ENCODE peak calls at places on chromosome 10, in four cellular contexts. Y, X, I and V are unnamed samples.

GRCh38 chr10:69497235-69497561 is 45.9 kb downstream of the TSPAN15 start:
- DNase-seq in X (no peak), Y (no peak), I (no peak), V (peak; percentile 52)

GRCh38 chr10:30231071-30231652 is 117.9 kb downstream of the MTPAP start:
- DNase-seq in I (no peak), X (no peak), Y (no peak), V (no peak)

GRCh38 chr10:1824928-1825327 is 87.6 kb upstream of the ADARB2 start:
- DNase-seq in Y (no peak), X (no peak), I (no peak), V (no peak)

GRCh38 chr10:99339563-99340047 is 10.4 kb downstream of the CNNM1 start:
- DNase-seq in X (no peak), Y (no peak), I (no peak), V (no peak)

GRCh38 chr10:52212062-52212461 is 102.0 kb upstream of the DKK1 start:
- DNase-seq in I (no peak), Y (no peak), X (peak; percentile 33), V (no peak)

GRCh38 chr10:77111611-77112550 is 525.7 kb downstream of the KCNMA1 start:
- DNase-seq in I (peak; percentile 62), Y (no peak), X (no peak), V (no peak)

GRCh38 chr10:11165591-11166543 is 148.2 kb downstream of the CELF2 start:
- DNase-seq in Y (peak; percentile 62), I (peak; percentile 72), X (peak; percentile 34), V (peak; percentile 90)

GRCh38 chr10:114754445-114755320 is 66.9 kb upstream of the FHIP2A start:
- DNase-seq in I (no peak), Y (no peak), X (no peak), V (no peak)

GRCh38 chr10:54133201-54133600 is 667.8 kb downstream of the PCDH15 start:
- DNase-seq in I (peak; percentile 5), X (no peak), Y (no peak), V (no peak)

GRCh38 chr10:20406607-20407188 is 490.4 kb downstream of the NEBL start:
- DNase-seq in I (no peak), Y (no peak), X (no peak), V (no peak)

GRCh38 chr10:69757206-69757552 is 44.5 kb upstream of the COL13A1 start:
- DNase-seq in Y (no peak), X (no peak), I (no peak), V (no peak)

GRCh38 chr10:104937528-104937927 is 296.4 kb downstream of the SORCS3 start:
- DNase-seq in Y (no peak), I (no peak), X (peak; percentile 78), V (no peak)

GRCh38 chr10:130027716-130028464 is 63.8 kb upstream of the EBF3 start:
- DNase-seq in X (no peak), Y (no peak), I (no peak), V (peak; percentile 63)

GRCh38 chr10:10418397-10418796 is 599.3 kb upstream of the CELF2 start:
- DNase-seq in I (no peak), X (no peak), Y (no peak), V (no peak)

GRCh38 chr10:117541909-117542705 is 439 bp upstream of the EMX2 start:
- DNase-seq in I (peak; percentile 76), X (no peak), Y (peak; percentile 61), V (no peak)

GRCh38 chr10:131937832-131938231 is 37.0 kb downstream of the PPP2R2D start:
- DNase-seq in Y (no peak), I (peak; percentile 13), X (peak; percentile 6), V (peak; percentile 64)

GRCh38 chr10:103696411-103697145 is 158.8 kb downstream of the SH3PXD2A start:
- DNase-seq in Y (peak; percentile 78), I (no peak), X (peak; percentile 33), V (peak; percentile 81)

GRCh38 chr10:91887075-91887899 is 22.0 kb downstream of the FGFBP3 start:
- DNase-seq in Y (peak; percentile 33), X (no peak), I (peak; percentile 98), V (peak; percentile 78)

GRCh38 chr10:804191-804781 is 114.8 kb upstream of the DIP2C start:
- DNase-seq in I (no peak), Y (no peak), X (no peak), V (peak; percentile 78)

GRCh38 chr10:91597397-91597881 is 35.4 kb downstream of the PPP1R3C start:
- DNase-seq in X (peak; percentile 72), Y (no peak), I (peak; percentile 42), V (no peak)

GRCh38 chr10:59991661-59992060 is 85.3 kb upstream of the CCDC6 start:
- DNase-seq in X (peak; percentile 56), Y (no peak), I (no peak), V (no peak)

GRCh38 chr10:121332829-121333765 is 265.1 kb downstream of the FGFR2 start:
- DNase-seq in X (no peak), I (no peak), Y (no peak), V (no peak)

GRCh38 chr10:91077549-91078017 is 142.9 kb upstream of the PCGF5 start:
- DNase-seq in X (peak; percentile 86), Y (peak; percentile 63), I (peak; percentile 50), V (peak; percentile 77)

GRCh38 chr10:109287858-109288257 is 635.5 kb downstream of the XPNPEP1 start:
- DNase-seq in Y (no peak), X (no peak), I (no peak), V (no peak)

GRCh38 chr10:112562803-112563663 is 116.0 kb downstream of the VTI1A start:
- DNase-seq in Y (no peak), X (no peak), I (no peak), V (no peak)

GRCh38 chr10:128147064-128147463 is 20.8 kb upstream of the MKI67 start:
- DNase-seq in X (no peak), I (no peak), Y (no peak), V (no peak)

GRCh38 chr10:81026597-81026996 is 488.9 kb downstream of the SH2D4B start:
- DNase-seq in I (no peak), Y (no peak), X (no peak), V (no peak)

GRCh38 chr10:86344714-86345161 is 21.9 kb downstream of the GRID1 start:
- DNase-seq in X (no peak), Y (no peak), I (no peak), V (peak; percentile 74)

GRCh38 chr10:75191821-75192568 is 18.6 kb upstream of the VDAC2 start:
- DNase-seq in X (peak; percentile 49), Y (peak; percentile 60), I (no peak), V (no peak)

DNA sequence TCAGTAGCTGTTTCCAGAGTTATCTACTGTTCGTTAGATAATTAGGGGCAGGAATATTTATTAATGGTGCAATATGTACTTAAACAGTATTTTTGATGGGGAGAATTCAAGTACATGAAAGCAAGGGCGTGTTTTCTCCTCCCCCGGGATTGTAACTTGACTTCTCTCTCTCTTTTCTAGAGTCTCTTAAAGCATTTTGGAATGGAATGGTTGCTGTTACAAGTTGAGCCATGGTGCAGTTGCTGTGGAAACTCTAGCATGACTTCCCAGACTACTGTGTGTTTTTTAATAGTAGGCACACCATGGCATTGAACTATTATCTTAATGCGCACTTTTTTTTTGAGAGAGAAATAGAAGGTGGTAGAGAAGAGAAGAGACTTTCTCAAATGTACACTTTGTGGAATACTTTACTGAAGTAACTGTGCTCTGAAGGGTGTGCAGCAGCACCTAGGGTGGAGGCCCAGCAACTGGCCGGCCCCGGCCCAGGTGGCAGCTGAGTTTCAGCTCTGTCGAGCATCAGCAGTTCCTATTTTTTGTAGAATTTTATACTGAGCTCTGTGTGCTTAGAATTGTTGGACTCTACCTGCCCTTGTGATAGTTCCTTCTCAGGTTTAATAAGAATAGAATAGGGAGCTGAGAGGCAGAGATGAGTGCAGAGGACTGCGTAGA is 64.4 kb downstream of the CCNY start:
- DNase-seq in Y (no peak), I (no peak), X (no peak), V (no peak)
- H3K9me3 ChIP-seq in Y (no peaks in the 10 kb centered on the region), I (no peaks in the 10 kb centered on the region), X (no peaks in the 10 kb centered on the region), V (peaks cover 7% of the 10 kb centered on the region)

DNA sequence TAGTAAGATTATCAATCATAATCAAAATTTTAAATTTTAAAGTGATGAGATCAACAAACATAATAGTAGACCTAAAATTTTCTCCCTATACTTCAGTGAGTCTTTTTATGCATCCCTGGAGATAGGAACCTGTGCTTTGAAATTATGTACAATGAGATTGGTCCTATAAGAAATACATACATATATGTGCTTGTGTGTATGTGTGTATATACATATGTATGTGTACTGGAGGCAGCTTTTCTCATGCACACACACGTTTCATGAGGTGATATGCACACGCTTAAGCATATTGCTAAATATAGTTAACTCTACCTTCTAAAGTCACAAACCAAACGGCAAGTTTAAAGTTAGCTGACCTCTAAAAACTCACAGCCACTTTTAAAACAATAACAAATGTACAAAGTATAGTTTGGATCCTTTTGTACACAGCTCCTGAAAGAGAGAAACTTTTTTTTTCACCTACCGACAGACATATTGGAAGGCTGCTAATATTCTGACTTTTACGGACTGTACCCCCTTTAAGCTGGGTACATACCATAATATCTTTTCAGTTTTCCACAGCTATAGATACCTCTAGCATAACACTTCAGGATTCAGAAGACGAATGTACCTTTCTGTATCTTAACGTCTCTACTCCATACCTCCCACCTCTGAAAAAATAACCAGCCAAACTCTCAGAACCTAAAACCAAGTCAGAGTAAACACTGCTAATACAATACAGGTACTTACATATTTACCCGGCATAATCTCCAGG is 3.3 kb downstream of the ITGB1 start:
- DNase-seq in I (no peak), Y (no peak), X (no peak), V (no peak)
- H3K4me3 ChIP-seq in I (peak overlapping the region; percentile 7), Y (peak overlapping the region; percentile 95), X (peak overlapping the region; percentile 76), V (peak overlapping the region; percentile 6)

DNA sequence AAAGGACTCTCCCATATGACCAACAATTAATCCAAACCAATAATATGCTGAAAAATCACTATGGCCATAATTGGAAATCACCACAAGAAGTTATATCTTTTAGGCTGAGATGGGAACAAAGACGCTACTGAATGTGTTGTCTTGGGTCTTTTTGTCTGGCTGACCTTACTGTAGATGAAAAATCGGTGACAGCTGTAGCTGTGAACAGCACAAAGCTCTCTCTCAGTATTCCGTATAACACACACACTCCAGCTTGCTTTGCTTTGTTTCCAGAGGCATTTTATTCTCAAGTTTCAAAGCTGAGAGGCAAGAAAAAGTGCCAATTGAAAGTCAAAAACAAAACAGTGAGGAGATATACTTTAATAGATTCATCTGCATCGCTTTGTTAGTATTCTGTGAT is 39.6 kb upstream of the CABCOCO1 start:
- DNase-seq in I (peak; percentile 29), Y (no peak), X (no peak), V (no peak)
- H3K27ac ChIP-seq in I (peak overlapping the region; percentile 62), Y (no peak overlapping the region), X (no peak overlapping the region), V (no peak overlapping the region)

DNA sequence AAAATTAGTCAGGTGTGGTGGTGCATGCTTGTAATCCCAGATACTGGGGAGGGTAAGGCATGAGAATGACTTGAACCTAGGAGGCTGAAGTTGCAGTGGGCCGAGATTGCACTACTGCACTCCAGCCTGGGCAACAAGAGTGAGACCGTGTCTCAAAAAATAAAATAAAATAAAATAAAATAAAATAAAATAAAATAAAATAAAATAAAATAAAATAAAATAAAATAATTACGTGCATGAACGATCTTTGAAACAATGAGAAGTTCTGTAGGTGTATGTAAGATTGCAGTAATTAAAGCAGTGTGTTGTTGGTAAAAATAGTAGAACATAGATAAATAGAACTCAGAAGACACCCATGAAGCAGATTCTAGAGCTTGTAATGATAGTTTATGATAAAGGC is 348.5 kb downstream of the ANKRD30A start:
- DNase-seq in Y (no peak), I (no peak), X (no peak), V (no peak)
- H3K9me3 ChIP-seq in Y (no peaks in the 10 kb centered on the region), I (no peaks in the 10 kb centered on the region), X (no peaks in the 10 kb centered on the region), V (no peaks in the 10 kb centered on the region)